ENCODE peak calls at places on chromosomes 16 and 17, in five cellular contexts. One of them, this sample, is unnamed.
A peak's percentile ranks its signal among the peaks of the same experiment; 100 is the strongest.

GRCh38 chr17:80279895-80280294 is 19.2 kb downstream of the RNF213 start:
- DNase-seq in HAP-1: peak; percentile 27
- DNase-seq in ascending aorta: no peak
- DNase-seq in esophagus squamous epithelium: no peak
- DNase-seq in Panc1: no peak
- DNase-seq in this sample: no peak

GRCh38 chr17:73799091-73799490 is 154.8 kb upstream of the SDK2 start:
- DNase-seq in HAP-1: no peak
- DNase-seq in ascending aorta: no peak
- DNase-seq in esophagus squamous epithelium: no peak
- DNase-seq in Panc1: no peak
- DNase-seq in this sample: no peak

GRCh38 chr17:78883090-78883532 is 19.9 kb downstream of the CEP295NL start:
- DNase-seq in HAP-1: no peak
- DNase-seq in ascending aorta: peak; percentile 92
- DNase-seq in esophagus squamous epithelium: no peak
- DNase-seq in Panc1: peak; percentile 22
- DNase-seq in this sample: no peak

GRCh38 chr17:56020369-56020768 is 132.9 kb upstream of the ANKFN1 start:
- DNase-seq in HAP-1: no peak
- DNase-seq in ascending aorta: no peak
- DNase-seq in esophagus squamous epithelium: no peak
- DNase-seq in Panc1: no peak
- DNase-seq in this sample: no peak

GRCh38 chr17:1083451-1084187 is 86.7 kb downstream of the TIMM22 start:
- DNase-seq in HAP-1: no peak
- DNase-seq in ascending aorta: no peak
- DNase-seq in esophagus squamous epithelium: no peak
- DNase-seq in Panc1: no peak
- DNase-seq in this sample: no peak

GRCh38 chr16:55668337-55669281 is 12.8 kb downstream of the SLC6A2 start:
- DNase-seq in HAP-1: no peak
- DNase-seq in ascending aorta: no peak
- DNase-seq in esophagus squamous epithelium: no peak
- DNase-seq in Panc1: peak; percentile 8
- DNase-seq in this sample: peak; percentile 66

GRCh38 chr17:29241015-29241963 is 5.4 kb upstream of the CRYBA1 start:
- DNase-seq in HAP-1: no peak
- DNase-seq in ascending aorta: peak; percentile 92
- DNase-seq in esophagus squamous epithelium: no peak
- DNase-seq in Panc1: peak; percentile 80
- DNase-seq in this sample: peak; percentile 92

GRCh38 chr17:41505836-41506767 is 690 bp upstream of the KRT13 start:
- DNase-seq in HAP-1: no peak
- DNase-seq in ascending aorta: no peak
- DNase-seq in esophagus squamous epithelium: no peak
- DNase-seq in Panc1: no peak
- DNase-seq in this sample: no peak

GRCh38 chr17:44307387-44308186 is 814 bp upstream of the RUNDC3A start:
- DNase-seq in HAP-1: peak; percentile 12
- DNase-seq in ascending aorta: no peak
- DNase-seq in esophagus squamous epithelium: no peak
- DNase-seq in Panc1: no peak
- DNase-seq in this sample: no peak

GRCh38 chr17:80466188-80466705 is 10.2 kb downstream of the NPTX1 start:
- DNase-seq in HAP-1: no peak
- DNase-seq in ascending aorta: no peak
- DNase-seq in esophagus squamous epithelium: no peak
- DNase-seq in Panc1: no peak
- DNase-seq in this sample: no peak

GRCh38 chr17:1847191-1847590 is 17.4 kb downstream of the RPA1 start:
- DNase-seq in HAP-1: no peak
- DNase-seq in ascending aorta: no peak
- DNase-seq in esophagus squamous epithelium: no peak
- DNase-seq in Panc1: no peak
- DNase-seq in this sample: no peak

GRCh38 chr17:21134559-21134958 is 7.8 kb downstream of the DHRS7B start:
- DNase-seq in HAP-1: no peak
- DNase-seq in ascending aorta: no peak
- DNase-seq in esophagus squamous epithelium: no peak
- DNase-seq in Panc1: no peak
- DNase-seq in this sample: no peak

GRCh38 chr17:57375770-57376181 is 119.5 kb downstream of the MSI2 start:
- DNase-seq in HAP-1: no peak
- DNase-seq in ascending aorta: no peak
- DNase-seq in esophagus squamous epithelium: no peak
- DNase-seq in Panc1: no peak
- DNase-seq in this sample: peak; percentile 84

GRCh38 chr17:61283043-61283442 is 116.6 kb upstream of the TBX2 start:
- DNase-seq in HAP-1: no peak
- DNase-seq in ascending aorta: no peak
- DNase-seq in esophagus squamous epithelium: no peak
- DNase-seq in Panc1: no peak
- DNase-seq in this sample: no peak

GRCh38 chr17:4394208-4395110 is 28.0 kb upstream of the UBE2G1 start:
- DNase-seq in HAP-1: no peak
- DNase-seq in ascending aorta: no peak
- DNase-seq in esophagus squamous epithelium: no peak
- DNase-seq in Panc1: no peak
- DNase-seq in this sample: peak; percentile 83

GRCh38 chr17:28295677-28296578 is 23.1 kb upstream of the TMEM97 start:
- DNase-seq in HAP-1: no peak
- DNase-seq in ascending aorta: no peak
- DNase-seq in esophagus squamous epithelium: no peak
- DNase-seq in Panc1: no peak
- DNase-seq in this sample: no peak

GRCh38 chr17:82497483-82498405 is 21.8 kb upstream of the FOXK2 start:
- DNase-seq in HAP-1: peak; percentile 36
- DNase-seq in ascending aorta: no peak
- DNase-seq in esophagus squamous epithelium: no peak
- DNase-seq in Panc1: no peak
- DNase-seq in this sample: no peak

GRCh38 chr16:66516808-66517585 is 32.9 kb downstream of the TK2 start:
- DNase-seq in HAP-1: no peak
- DNase-seq in ascending aorta: peak; percentile 99
- DNase-seq in esophagus squamous epithelium: peak; percentile 87
- DNase-seq in Panc1: peak; percentile 90
- DNase-seq in this sample: peak; percentile 99

GRCh38 chr17:44719444-44719843 is 11.0 kb downstream of the DBF4B start:
- DNase-seq in HAP-1: no peak
- DNase-seq in ascending aorta: no peak
- DNase-seq in esophagus squamous epithelium: no peak
- DNase-seq in Panc1: no peak
- DNase-seq in this sample: no peak

GRCh38 chr16:12899529-12900168 is 1.7 kb upstream of the SHISA9 start:
- DNase-seq in HAP-1: no peak
- DNase-seq in ascending aorta: no peak
- DNase-seq in esophagus squamous epithelium: no peak
- DNase-seq in Panc1: no peak
- DNase-seq in this sample: no peak

GRCh38 chr16:51184702-51185433 is 33.8 kb upstream of the SALL1 start:
- DNase-seq in HAP-1: no peak
- DNase-seq in ascending aorta: no peak
- DNase-seq in esophagus squamous epithelium: no peak
- DNase-seq in Panc1: no peak
- DNase-seq in this sample: no peak

GRCh38 chr16:3832669-3833068 is 47.8 kb downstream of the CREBBP start:
- DNase-seq in HAP-1: no peak
- DNase-seq in ascending aorta: no peak
- DNase-seq in esophagus squamous epithelium: no peak
- DNase-seq in Panc1: no peak
- DNase-seq in this sample: no peak

This sample was measured in keratinocyte.